ENCODE peak calls at places on chromosomes 3 and 15, in four cellular contexts. E is HCT116, N is colonic mucosa, B is A549. I is an unnamed sample.

GRCh38 chr3:144351968-144352367 is 380.3 kb downstream of the DIPK2A start:
- DNase-seq in E (no peak), N (no peak), B (no peak), I (no peak)

GRCh38 chr3:15506571-15506970 is 14.9 kb downstream of the COLQ start:
- DNase-seq in E (no peak), N (no peak), B (no peak), I (no peak)

GRCh38 chr3:164476631-164477030 is 601.7 kb downstream of the SI start:
- DNase-seq in E (no peak), N (no peak), B (no peak), I (no peak)

GRCh38 chr3:113844622-113845222 is 6.1 kb downstream of the GRAMD1C start:
- DNase-seq in E (no peak), N (no peak), B (peak; percentile 47), I (peak; percentile 85)

GRCh38 chr3:56357266-56357665 is 111.0 kb downstream of the ERC2 start:
- DNase-seq in E (no peak), N (no peak), B (no peak), I (no peak)

GRCh38 chr3:58535531-58536500 is 1.2 kb downstream of the ACOX2 start:
- DNase-seq in E (no peak), N (peak; percentile 86), B (peak; percentile 76), I (peak; percentile 99)

GRCh38 chr3:60636846-60637245 is 614.4 kb downstream of the FHIT start:
- DNase-seq in E (no peak), N (no peak), B (no peak), I (no peak)

GRCh38 chr3:15794842-15795562 is 2.8 kb downstream of the ANKRD28 start:
- DNase-seq in E (no peak), N (no peak), B (no peak), I (no peak)

GRCh38 chr3:57715672-57716071 is 22.8 kb upstream of the DENND6A start:
- DNase-seq in E (no peak), N (no peak), B (no peak), I (no peak)

GRCh38 chr3:39639344-39640236 is 169.8 kb upstream of the MYRIP start:
- DNase-seq in E (peak; percentile 88), N (no peak), B (peak; percentile 91), I (peak; percentile 13)

GRCh38 chr3:55190296-55190695 is 262.4 kb upstream of the LRTM1 start:
- DNase-seq in E (no peak), N (no peak), B (no peak), I (no peak)

GRCh38 chr3:134306334-134306733 is 55.7 kb upstream of the RYK start:
- DNase-seq in E (no peak), N (no peak), B (no peak), I (no peak)

GRCh38 chr3:45841380-45841700 is 579 bp downstream of the LZTFL1 start:
- DNase-seq in E (no peak), N (peak; percentile 35), B (peak; percentile 16), I (peak; percentile 42)

GRCh38 chr15:54594115-54594514 is 602.6 kb downstream of the RSL24D1 start:
- DNase-seq in E (no peak), N (no peak), B (no peak), I (no peak)

GRCh38 chr15:40843885-40844542 is at the start of gene SPINT1:
- DNase-seq in E (no peak), N (peak; percentile 82), B (no peak), I (peak; percentile 89)

GRCh38 chr3:101845405-101845804 is 3.9 kb upstream of the NFKBIZ start:
- DNase-seq in E (no peak), N (no peak), B (no peak), I (peak; percentile 77)

GRCh38 chr15:68371160-68371559 is 60.8 kb downstream of the ITGA11 start:
- DNase-seq in E (no peak), N (no peak), B (no peak), I (no peak)

GRCh38 chr15:25497934-25498333 is 59.1 kb upstream of the UBE3A start:
- DNase-seq in E (no peak), N (no peak), B (no peak), I (no peak)

GRCh38 chr3:184353546-184353941 is 7.9 kb downstream of the CLCN2 start:
- DNase-seq in E (no peak), N (no peak), B (no peak), I (no peak)

GRCh38 chr3:103295974-103296570 is 861.3 kb downstream of the ZPLD1 start:
- DNase-seq in E (peak; percentile 19), N (no peak), B (peak; percentile 18), I (no peak)

GRCh38 chr15:96115642-96116041 is 214.9 kb upstream of the NR2F2 start:
- DNase-seq in E (no peak), N (no peak), B (no peak), I (no peak)

GRCh38 chr15:59360896-59361295 is 11.8 kb downstream of the MYO1E start:
- DNase-seq in E (no peak), N (no peak), B (no peak), I (no peak)

GRCh38 chr15:54812383-54812782 is 384.4 kb downstream of the RSL24D1 start:
- DNase-seq in E (no peak), N (no peak), B (peak; percentile 1), I (no peak)

GRCh38 chr3:15440891-15441290 is 13.5 kb downstream of the EAF1 start:
- DNase-seq in E (no peak), N (no peak), B (no peak), I (no peak)

GRCh38 chr3:14480207-14481017 is 59.7 kb downstream of the GRIP2 start:
- DNase-seq in E (no peak), N (no peak), B (no peak), I (peak; percentile 15)

GRCh38 chr15:62105266-62105665 is 38.5 kb downstream of the C2CD4A start:
- DNase-seq in E (no peak), N (no peak), B (no peak), I (no peak)

GRCh38 chr15:63553388-63553791 is 43.8 kb upstream of the FBXL22 start:
- DNase-seq in E (no peak), N (no peak), B (no peak), I (peak; percentile 73)

GRCh38 chr15:101615986-101616848 is 36.0 kb downstream of the TM2D3 start:
- DNase-seq in E (peak; percentile 56), N (peak; percentile 63), B (peak; percentile 57), I (peak; percentile 22)

GRCh38 chr3:144033235-144033579 is 61.6 kb downstream of the DIPK2A start:
- DNase-seq in E (no peak), N (no peak), B (no peak), I (no peak)

GRCh38 chr3:49461443-49462171 is 8.5 kb upstream of the DAG1 start:
- DNase-seq in E (no peak), N (no peak), B (peak; percentile 37), I (peak; percentile 45)

GRCh38 chr3:195028877-195029606 is 241.9 kb downstream of the XXYLT1 start:
- DNase-seq in E (no peak), N (no peak), B (no peak), I (peak; percentile 28)

GRCh38 chr3:16247282-16248058 is 17.3 kb downstream of the DPH3 start:
- DNase-seq in E (peak; percentile 66), N (peak; percentile 84), B (peak; percentile 81), I (peak; percentile 81)

GRCh38 chr3:176855213-176855612 is 342.1 kb downstream of the TBL1XR1 start:
- DNase-seq in E (no peak), N (no peak), B (no peak), I (no peak)

GRCh38 chr3:50390523-50391177 is 31.3 kb upstream of the TMEM115 start:
- DNase-seq in E (no peak), N (peak; percentile 37), B (no peak), I (peak; percentile 91)

GRCh38 chr15:99306694-99307338 is 55.5 kb downstream of the LRRC28 start:
- DNase-seq in E (no peak), N (no peak), B (no peak), I (peak; percentile 25)

GRCh38 chr3:105965384-105965783 is 96.6 kb upstream of the CBLB start:
- DNase-seq in E (no peak), N (no peak), B (no peak), I (no peak)

GRCh38 chr3:178646205-178646604 is 110.0 kb downstream of the KCNMB2 start:
- DNase-seq in E (no peak), N (no peak), B (no peak), I (no peak)

GRCh38 chr3:58337190-58337589 is 4.5 kb downstream of the PXK start:
- DNase-seq in E (no peak), N (no peak), B (no peak), I (no peak)

GRCh38 chr15:84638103-84638502 is 16.0 kb downstream of the WDR73 start:
- DNase-seq in E (no peak), N (no peak), B (peak; percentile 63), I (peak; percentile 33)
- H3K27ac ChIP-seq in E (peak overlapping the region; percentile 24), N (no peak overlapping the region), B (no peak overlapping the region), I (no peak overlapping the region)

GRCh38 chr3:42431099-42431498 is 20.7 kb upstream of the LYZL4 start:
- DNase-seq in E (no peak), N (no peak), B (no peak), I (no peak)
- H3K4me3 ChIP-seq in E (no peak overlapping the region), N (no peak overlapping the region), B (no peak overlapping the region), I (no peak overlapping the region)

GRCh38 chr15:87827126-87827525 is 429.4 kb downstream of the NTRK3 start:
- DNase-seq in E (no peak), N (no peak), B (no peak), I (no peak)
- H3K9me3 ChIP-seq in E (peaks cover 24% of the 10 kb centered on the region), N (no peaks in the 10 kb centered on the region), B (no peaks in the 10 kb centered on the region), I (no peaks in the 10 kb centered on the region)

DNA sequence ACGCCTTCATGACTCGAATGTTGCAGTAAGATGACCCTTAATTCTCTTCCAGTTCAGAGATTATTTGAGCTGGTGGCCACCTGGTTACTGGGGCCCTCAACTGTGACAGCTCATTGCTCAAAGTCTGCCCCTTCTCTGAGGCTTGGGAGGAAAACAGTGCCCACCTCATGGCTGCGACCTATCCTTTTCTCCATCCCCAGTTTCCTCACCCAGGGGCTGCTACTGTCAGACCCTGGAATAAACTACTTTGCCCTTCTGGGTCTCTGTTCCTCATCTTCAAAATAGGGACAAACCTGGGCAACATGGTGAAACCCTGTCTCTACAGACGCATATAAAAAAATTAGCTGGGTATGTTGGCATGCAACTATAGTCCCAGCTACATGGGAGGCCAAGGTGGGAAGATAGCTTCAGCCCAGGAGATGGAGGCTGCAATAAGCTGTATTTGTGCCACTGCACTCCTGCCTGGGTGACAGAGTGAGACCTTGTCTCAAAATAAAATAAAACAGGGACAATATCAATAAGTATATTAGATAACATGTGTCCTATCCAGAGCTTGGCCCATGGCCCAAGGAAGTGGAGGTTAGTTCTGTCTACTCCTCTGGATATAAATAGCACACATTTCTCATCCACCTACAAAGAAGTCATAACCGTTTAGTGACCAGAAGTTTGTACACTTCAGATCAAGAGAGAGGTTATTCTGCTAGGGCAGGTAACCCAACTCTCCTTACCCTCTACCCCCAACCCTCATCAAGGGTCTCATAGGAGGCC is 2.2 kb upstream of the RASL12 start:
- DNase-seq in E (no peak), N (no peak), B (no peak), I (no peak)
- H3K27ac ChIP-seq in E (no peak overlapping the region), N (peak overlapping the region; percentile 71), B (no peak overlapping the region), I (no peak overlapping the region)